ENCODE peak calls at places on chromosomes 11 and 22, in seven cellular contexts. F, B, G, L, Q, N and Z are unnamed samples.

GRCh38 chr11:117610045-117610444 is 187.0 kb downstream of the DSCAML1 start:
- DNase-seq in L (peak; percentile 70), B (no peak), N (no peak), G (no peak), F (no peak), Q (no peak), Z (no peak)

GRCh38 chr11:115674831-115675230 is 170.6 kb upstream of the CADM1 start:
- DNase-seq in F (no peak), G (no peak), B (no peak), N (no peak), L (no peak), Q (no peak), Z (no peak)

GRCh38 chr22:43980579-43980978 is 25.3 kb downstream of the SAMM50 start:
- DNase-seq in L (no peak), Q (no peak), N (no peak), F (no peak), G (no peak), B (no peak), Z (no peak)

GRCh38 chr11:27910186-27910941 is 197.6 kb downstream of the KIF18A start:
- DNase-seq in G (no peak), F (no peak), B (no peak), N (no peak), Q (no peak), L (no peak), Z (no peak)

GRCh38 chr11:108697872-108698473 is 33.1 kb downstream of the DDX10 start:
- DNase-seq in G (no peak), L (peak; percentile 49), B (peak; percentile 65), N (peak; percentile 20), Q (peak; percentile 27), F (peak; percentile 54), Z (peak; percentile 51)

GRCh38 chr11:60971520-60971919 is at the start of gene CD6:
- DNase-seq in F (no peak), Q (no peak), G (no peak), N (no peak), B (no peak), L (no peak), Z (no peak)

GRCh38 chr11:128361451-128362020 is 225.8 kb downstream of the ETS1 start:
- DNase-seq in N (no peak), B (peak; percentile 12), G (no peak), Q (no peak), F (no peak), L (no peak), Z (no peak)

GRCh38 chr22:46897246-46897623 is 134.8 kb downstream of the TBC1D22A start:
- DNase-seq in Q (no peak), L (no peak), B (no peak), F (no peak), G (no peak), N (no peak), Z (no peak)

GRCh38 chr11:119223856-119224255 is 17.7 kb downstream of the CBL start:
- DNase-seq in G (no peak), N (no peak), L (no peak), Q (no peak), B (no peak), F (no peak), Z (no peak)

GRCh38 chr11:18618341-18619025 is 15.7 kb downstream of the SPTY2D1 start:
- DNase-seq in F (no peak), Q (no peak), B (no peak), G (no peak), N (no peak), L (no peak), Z (no peak)

GRCh38 chr11:126102436-126102894 is 39.8 kb upstream of the CDON start:
- DNase-seq in B (no peak), G (no peak), L (peak; percentile 16), F (peak; percentile 25), Q (no peak), N (peak; percentile 35), Z (no peak)

GRCh38 chr11:68615657-68616056 is 68.7 kb upstream of the GAL start:
- DNase-seq in F (no peak), L (no peak), Q (no peak), B (no peak), N (no peak), G (no peak), Z (no peak)

GRCh38 chr11:118142809-118143208 is 9.8 kb downstream of the SCN4B start:
- DNase-seq in B (no peak), N (no peak), F (no peak), L (no peak), G (no peak), Q (no peak), Z (no peak)

GRCh38 chr11:75174781-75175370 is 24.0 kb downstream of the SLCO2B1 start:
- DNase-seq in F (no peak), Q (no peak), B (no peak), G (no peak), N (no peak), L (no peak), Z (no peak)

GRCh38 chr11:70085815-70086769 is 8.0 kb downstream of the ANO1 start:
- DNase-seq in N (no peak), F (no peak), B (no peak), L (no peak), G (no peak), Q (no peak), Z (no peak)

GRCh38 chr11:60821827-60822599 is 19.9 kb upstream of the CCDC86 start:
- DNase-seq in F (no peak), G (no peak), B (no peak), L (peak; percentile 19), Q (no peak), N (peak; percentile 42), Z (no peak)

GRCh38 chr11:104033134-104033533 is 3.3 kb upstream of the DDI1 start:
- DNase-seq in F (peak; percentile 73), G (no peak), L (no peak), N (no peak), Q (no peak), B (no peak), Z (no peak)

GRCh38 chr11:45850446-45850845 is 3.2 kb downstream of the CRY2 start:
- DNase-seq in Q (no peak), F (no peak), N (no peak), L (no peak), B (no peak), G (no peak), Z (no peak)

GRCh38 chr11:2698386-2699184 is 1.2 kb downstream of the KCNQ1OT1 start:
- DNase-seq in N (no peak), L (no peak), B (no peak), G (no peak), Q (peak; percentile 9), F (no peak), Z (no peak)

GRCh38 chr11:61472282-61472681 is 36.3 kb upstream of the LRRC10B start:
- DNase-seq in L (no peak), Q (no peak), B (no peak), G (no peak), N (no peak), F (no peak), Z (no peak)

DNA sequence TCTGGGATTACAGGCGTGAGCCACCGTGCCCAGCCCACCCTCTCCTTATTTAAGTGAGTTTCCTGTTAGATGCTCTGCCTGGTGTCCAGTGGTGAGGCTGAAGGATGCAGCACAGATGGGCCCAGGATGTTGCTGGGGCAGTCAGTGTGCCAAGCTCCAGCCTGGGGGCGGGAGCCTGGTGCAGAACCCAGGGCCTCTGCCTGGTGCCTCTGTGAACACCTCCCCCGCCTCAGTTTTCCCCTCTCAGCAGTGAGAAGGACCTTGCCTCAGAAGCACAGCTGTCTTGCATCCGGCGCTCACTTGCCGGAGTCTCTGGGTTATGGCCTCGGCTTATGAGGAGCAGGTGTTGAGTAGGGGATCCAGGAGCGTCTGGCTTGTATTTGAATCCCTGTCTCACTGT is 116.2 kb downstream of the KIAA1671 start:
- DNase-seq in B (no peak), G (no peak), L (no peak), Q (no peak), F (no peak), N (no peak), Z (no peak)
- TF ChIP-seq SP1 in B (no peak), G (no peak), L (no peak), Q (no peak), F (no peak), N (no peak), Z (no peak)

DNA sequence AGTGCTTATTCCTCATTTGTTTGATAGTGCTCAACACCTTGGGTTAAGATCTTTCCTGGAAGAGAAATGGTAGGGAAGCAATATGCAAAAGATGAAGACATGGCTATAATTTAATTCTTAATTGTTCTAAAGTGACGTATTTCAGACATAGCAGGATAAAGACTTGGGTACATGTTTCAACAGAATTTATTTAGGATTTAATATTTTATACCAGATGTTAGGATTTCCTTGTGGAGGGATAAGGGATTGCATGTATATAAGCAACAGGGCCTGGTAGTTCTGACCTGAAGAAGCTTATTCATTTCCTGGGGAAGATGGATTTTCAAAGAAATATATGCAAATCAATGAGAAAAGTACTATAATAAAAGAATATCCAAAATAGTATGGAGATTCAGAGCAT is 163.8 kb downstream of the FAT3 start:
- DNase-seq in B (no peak), N (peak; percentile 27), G (no peak), F (no peak), L (no peak), Q (no peak), Z (no peak)
- TF ChIP-seq SP1 in B (no peak), N (no peak), G (no peak), F (no peak), L (no peak), Q (no peak), Z (no peak)

DNA sequence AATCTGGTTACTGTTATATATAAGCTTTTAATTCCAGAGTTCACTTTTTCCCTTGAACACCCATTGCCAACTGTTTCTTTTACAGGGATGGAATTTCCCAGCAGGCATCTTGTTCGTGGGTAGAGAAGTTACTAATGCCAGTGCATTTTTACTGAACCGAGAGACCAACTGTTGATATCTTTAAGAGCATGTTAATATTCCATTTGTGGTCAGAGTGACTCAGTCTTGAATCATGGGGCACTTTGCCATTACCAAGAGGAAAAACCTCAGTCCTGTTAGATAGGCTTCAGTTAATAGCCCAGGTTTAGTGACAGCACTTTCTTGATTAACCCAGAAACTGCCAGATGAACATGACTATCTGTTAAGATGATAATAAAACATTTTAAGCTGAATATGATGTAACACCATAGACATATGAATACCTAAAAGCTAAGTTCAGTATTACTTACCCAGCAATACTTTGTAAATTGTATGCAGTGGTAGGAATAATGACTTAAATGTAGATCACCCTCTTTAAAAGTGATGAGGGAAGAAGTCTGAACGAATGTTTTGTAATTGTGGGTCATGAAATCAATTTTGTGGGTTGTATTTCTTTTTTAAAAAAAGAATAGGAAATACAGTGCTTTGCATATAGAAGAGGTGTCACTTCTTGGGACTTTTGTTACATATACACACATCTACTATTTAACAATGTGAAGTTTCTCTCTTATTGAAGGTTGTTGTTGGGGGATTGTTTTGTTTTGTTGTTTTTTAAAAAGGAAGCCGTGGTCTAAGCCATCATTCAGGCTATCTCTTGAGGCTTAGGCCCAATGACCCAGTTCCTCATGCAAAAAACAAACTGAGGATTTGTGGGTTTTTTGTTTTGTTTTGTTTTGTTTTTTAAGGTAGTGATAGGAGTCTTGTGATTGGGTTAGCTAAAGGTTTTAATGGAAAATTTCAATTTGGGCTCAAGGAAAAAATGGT is 79.2 kb upstream of the GRIK4 start:
- DNase-seq in L (peak; percentile 33), Q (no peak), N (peak; percentile 18), B (no peak), F (peak; percentile 51), G (no peak), Z (peak; percentile 97)
- TF ChIP-seq SP1 in L (no peak), Q (no peak), N (no peak), B (no peak), F (no peak), G (no peak), Z (peak; percentile 97)

DNA sequence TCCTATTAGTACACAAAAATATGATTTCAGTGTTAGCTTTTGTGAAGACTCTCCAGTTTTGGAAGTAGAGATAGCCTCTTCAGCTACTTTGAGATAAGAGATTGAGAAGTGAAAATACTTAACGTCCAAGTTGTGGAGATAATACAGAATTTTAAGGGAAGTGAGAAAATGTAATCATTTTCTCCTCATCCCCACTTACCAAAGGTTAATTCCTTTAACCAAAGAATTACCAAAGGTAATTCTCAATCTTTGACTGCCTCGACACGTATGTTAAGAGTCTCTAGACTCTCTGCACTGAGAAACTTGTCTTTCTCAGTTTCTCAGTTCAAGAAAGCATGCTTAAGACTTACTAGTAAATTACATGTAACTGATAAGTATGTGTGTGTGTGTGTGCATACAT is 15.3 kb downstream of the C11orf54 start:
- DNase-seq in B (no peak), Q (no peak), L (no peak), G (no peak), F (no peak), N (no peak), Z (no peak)
- TF ChIP-seq SP1 in B (no peak), Q (no peak), L (no peak), G (no peak), F (no peak), N (no peak), Z (no peak)